ENCODE peak calls at places on chromosomes 12 and 14, in five cellular contexts. One of them, this sample, is unnamed. For H3K4me1 and H3K9me3, the result is how much of the 10 kb centered on the place peaks cover.

GRCh38 chr14:74610199-74610865 is 1.7 kb downstream of the LTBP2 start:
- DNase-seq in HCT116: no peak
- DNase-seq in H1: no peak
- DNase-seq in hepatocyte: no peak
- DNase-seq in PC-3: no peak
- DNase-seq in this sample: no peak

GRCh38 chr12:21843795-21844194 is 69.3 kb upstream of the KCNJ8 start:
- DNase-seq in HCT116: no peak
- DNase-seq in H1: no peak
- DNase-seq in hepatocyte: no peak
- DNase-seq in PC-3: no peak
- DNase-seq in this sample: no peak

GRCh38 chr12:106248849-106249371 is 1.1 kb upstream of the CKAP4 start:
- DNase-seq in HCT116: no peak
- DNase-seq in H1: no peak
- DNase-seq in hepatocyte: no peak
- DNase-seq in PC-3: peak
- DNase-seq in this sample: no peak

GRCh38 chr12:57109207-57110160 is 1.7 kb downstream of the STAT6 start:
- DNase-seq in HCT116: no peak
- DNase-seq in H1: no peak
- DNase-seq in hepatocyte: no peak
- DNase-seq in PC-3: no peak
- DNase-seq in this sample: no peak

GRCh38 chr14:86858043-86858442 is 1134.9 kb downstream of the GALC start:
- DNase-seq in HCT116: no peak
- DNase-seq in H1: no peak
- DNase-seq in hepatocyte: no peak
- DNase-seq in PC-3: no peak
- DNase-seq in this sample: no peak

GRCh38 chr14:61395115-61395725 is 73.8 kb downstream of the PRKCH start:
- DNase-seq in HCT116: no peak
- DNase-seq in H1: no peak
- DNase-seq in hepatocyte: no peak
- DNase-seq in PC-3: no peak
- DNase-seq in this sample: no peak

GRCh38 chr12:19757317-19757877 is 318.1 kb downstream of the AEBP2 start:
- DNase-seq in HCT116: peak
- DNase-seq in H1: no peak
- DNase-seq in hepatocyte: peak
- DNase-seq in PC-3: peak
- DNase-seq in this sample: no peak

GRCh38 chr12:43057561-43057960 is 468.0 kb upstream of the PRICKLE1 start:
- DNase-seq in HCT116: no peak
- DNase-seq in H1: no peak
- DNase-seq in hepatocyte: no peak
- DNase-seq in PC-3: peak
- DNase-seq in this sample: no peak

GRCh38 chr12:104669057-104669770 is 212.5 kb downstream of the CHST11 start:
- DNase-seq in HCT116: no peak
- DNase-seq in H1: no peak
- DNase-seq in hepatocyte: peak
- DNase-seq in PC-3: peak
- DNase-seq in this sample: peak

GRCh38 chr14:60313093-60313492 is 64.1 kb downstream of the PPM1A start:
- DNase-seq in HCT116: no peak
- DNase-seq in H1: no peak
- DNase-seq in hepatocyte: no peak
- DNase-seq in PC-3: no peak
- DNase-seq in this sample: no peak

GRCh38 chr14:49164074-49164473 is 422.1 kb downstream of the RPS29 start:
- DNase-seq in HCT116: no peak
- DNase-seq in H1: no peak
- DNase-seq in hepatocyte: no peak
- DNase-seq in PC-3: no peak
- DNase-seq in this sample: no peak

GRCh38 chr14:77848031-77848430 is 48.1 kb downstream of the ADCK1 start:
- DNase-seq in HCT116: no peak
- DNase-seq in H1: no peak
- DNase-seq in hepatocyte: no peak
- DNase-seq in PC-3: no peak
- DNase-seq in this sample: no peak

GRCh38 chr12:71295913-71296312 is 138.1 kb upstream of the TSPAN8 start:
- DNase-seq in HCT116: no peak
- DNase-seq in H1: no peak
- DNase-seq in hepatocyte: no peak
- DNase-seq in PC-3: peak
- DNase-seq in this sample: no peak

GRCh38 chr12:55847033-55847432 is 4.3 kb upstream of the MMP19 start:
- DNase-seq in HCT116: no peak
- DNase-seq in H1: no peak
- DNase-seq in hepatocyte: no peak
- DNase-seq in PC-3: no peak
- DNase-seq in this sample: no peak

GRCh38 chr12:125186471-125187147 is 121.4 kb downstream of the AACS start:
- DNase-seq in HCT116: no peak
- DNase-seq in H1: peak
- DNase-seq in hepatocyte: no peak
- DNase-seq in PC-3: no peak
- DNase-seq in this sample: no peak

GRCh38 chr12:125185740-125186470 is 120.7 kb downstream of the AACS start:
- DNase-seq in HCT116: peak
- DNase-seq in H1: peak
- DNase-seq in hepatocyte: peak
- DNase-seq in PC-3: peak
- DNase-seq in this sample: peak

GRCh38 chr12:125188912-125189881 is 124.0 kb downstream of the AACS start:
- DNase-seq in HCT116: no peak
- DNase-seq in H1: peak
- DNase-seq in hepatocyte: no peak
- DNase-seq in PC-3: no peak
- DNase-seq in this sample: no peak

GRCh38 chr12:125187148-125187733 is 122.0 kb downstream of the AACS start:
- DNase-seq in HCT116: no peak
- DNase-seq in H1: peak
- DNase-seq in hepatocyte: no peak
- DNase-seq in PC-3: no peak
- DNase-seq in this sample: no peak

DNA sequence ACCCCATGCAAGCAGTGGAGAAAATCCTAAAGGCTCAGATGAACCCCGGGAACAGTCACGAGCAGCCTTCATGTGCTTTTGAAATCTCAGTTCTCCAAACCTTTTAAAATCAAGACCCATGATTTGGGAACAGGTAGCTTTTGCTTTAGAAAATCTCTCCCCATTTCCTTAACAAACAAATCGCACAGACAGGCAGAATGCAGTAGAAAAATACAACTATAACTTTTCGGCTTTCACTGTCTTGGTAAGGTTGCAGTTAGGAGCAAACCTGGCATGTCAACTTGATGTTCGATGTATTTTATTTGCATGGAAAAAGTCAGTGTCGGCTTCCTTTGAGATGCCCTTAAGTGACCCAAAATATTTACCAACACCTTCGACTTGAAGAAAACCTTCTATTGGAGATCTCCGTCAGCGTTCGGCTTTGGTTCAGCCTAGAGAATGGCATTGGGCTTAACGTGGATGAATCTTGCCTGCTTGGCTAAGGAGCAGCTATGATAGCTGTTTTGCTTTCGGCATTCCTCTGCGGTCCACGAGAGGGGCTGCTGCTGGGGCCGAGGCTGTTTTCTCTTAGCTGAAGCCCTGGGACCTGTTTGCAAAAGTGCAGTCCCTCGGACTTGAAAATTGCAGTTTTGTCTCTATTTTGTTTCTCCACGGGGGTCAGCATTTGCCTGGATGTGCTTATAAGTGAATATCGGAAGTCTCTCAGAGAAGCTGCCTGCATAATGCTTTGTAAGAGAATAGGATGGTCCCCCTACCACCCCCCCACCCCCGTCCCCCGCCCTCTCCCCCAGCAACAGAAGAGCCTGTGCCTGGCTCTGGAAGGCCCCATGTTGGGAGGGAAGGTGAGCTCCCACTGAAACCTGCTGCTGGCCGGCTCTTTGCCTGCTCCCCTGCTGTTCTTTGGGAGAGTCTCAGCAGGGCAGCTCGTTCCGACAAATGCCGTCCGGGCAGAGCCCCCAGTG is 122.8 kb downstream of the AACS start:
- DNase-seq in HCT116: no peak
- DNase-seq in H1: peak
- DNase-seq in hepatocyte: no peak
- DNase-seq in PC-3: peak
- DNase-seq in this sample: no peak
- TF ChIP-seq EZH2 in HCT116: no peak
- TF ChIP-seq EZH2 in H1: no peak
- TF ChIP-seq EZH2 in hepatocyte: no peak
- TF ChIP-seq EZH2 in PC-3: no peak
- TF ChIP-seq EZH2 in this sample: peak

GRCh38 chr12:96422192-96422591 is 22.0 kb upstream of the CDK17 start:
- DNase-seq in HCT116: no peak
- DNase-seq in H1: no peak
- DNase-seq in hepatocyte: no peak
- DNase-seq in PC-3: no peak
- DNase-seq in this sample: no peak
- H3K4me1 ChIP-seq in HCT116: under half
- H3K4me1 ChIP-seq in H1: under half
- H3K4me1 ChIP-seq in hepatocyte: under half
- H3K4me1 ChIP-seq in PC-3: under half
- H3K4me1 ChIP-seq in this sample: under half

GRCh38 chr14:98868846-98869245 is 403.2 kb downstream of the BCL11B start:
- DNase-seq in HCT116: no peak
- DNase-seq in H1: no peak
- DNase-seq in hepatocyte: no peak
- DNase-seq in PC-3: no peak
- DNase-seq in this sample: no peak

GRCh38 chr14:98867146-98867545 is 404.9 kb downstream of the BCL11B start:
- DNase-seq in HCT116: no peak
- DNase-seq in H1: no peak
- DNase-seq in hepatocyte: no peak
- DNase-seq in PC-3: no peak
- DNase-seq in this sample: no peak

GRCh38 chr14:98871796-98872195 is 400.2 kb downstream of the BCL11B start:
- DNase-seq in HCT116: no peak
- DNase-seq in H1: no peak
- DNase-seq in hepatocyte: no peak
- DNase-seq in PC-3: no peak
- DNase-seq in this sample: no peak

GRCh38 chr14:98864211-98864610 is 407.8 kb downstream of the BCL11B start:
- DNase-seq in HCT116: no peak
- DNase-seq in H1: no peak
- DNase-seq in hepatocyte: no peak
- DNase-seq in PC-3: no peak
- DNase-seq in this sample: peak

DNA sequence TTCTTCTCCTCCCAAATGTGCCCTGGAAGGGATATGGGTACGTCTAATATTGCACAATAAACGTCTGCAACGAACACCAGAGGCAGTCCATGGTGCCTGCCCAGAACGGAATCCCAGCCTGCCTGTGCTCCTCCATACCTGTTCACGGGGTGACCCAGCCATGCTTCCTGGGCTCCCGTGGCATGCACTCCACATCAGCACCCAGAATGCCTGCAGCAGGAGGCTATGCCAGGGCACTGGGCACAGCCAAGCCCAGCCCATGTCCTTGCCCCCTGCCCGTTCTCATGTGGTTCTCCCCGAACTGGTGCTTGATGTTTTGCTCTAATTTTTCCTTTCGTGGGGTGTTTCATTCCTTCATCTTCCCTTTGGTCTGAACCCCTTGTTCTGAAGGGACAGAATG is 404.3 kb downstream of the BCL11B start:
- DNase-seq in HCT116: no peak
- DNase-seq in H1: no peak
- DNase-seq in hepatocyte: no peak
- DNase-seq in PC-3: no peak
- DNase-seq in this sample: no peak
- H3K9me3 ChIP-seq in HCT116: under half
- H3K9me3 ChIP-seq in H1: under half
- H3K9me3 ChIP-seq in hepatocyte: under half
- H3K9me3 ChIP-seq in PC-3: under half
- H3K9me3 ChIP-seq in this sample: under half

GRCh38 chr14:47676301-47676617 is 854 bp upstream of the MDGA2 start:
- DNase-seq in HCT116: no peak
- DNase-seq in H1: no peak
- DNase-seq in hepatocyte: no peak
- DNase-seq in PC-3: no peak
- DNase-seq in this sample: no peak

GRCh38 chr14:47675489-47676300 is at the start of gene MDGA2:
- DNase-seq in HCT116: no peak
- DNase-seq in H1: peak
- DNase-seq in hepatocyte: peak
- DNase-seq in PC-3: no peak
- DNase-seq in this sample: no peak

GRCh38 chr14:47675239-47675488 is 241 bp downstream of the MDGA2 start:
- DNase-seq in HCT116: no peak
- DNase-seq in H1: no peak
- DNase-seq in hepatocyte: no peak
- DNase-seq in PC-3: no peak
- DNase-seq in this sample: no peak

GRCh38 chr14:47674148-47674545 is 1.3 kb downstream of the MDGA2 start:
- DNase-seq in HCT116: no peak
- DNase-seq in H1: peak
- DNase-seq in hepatocyte: peak
- DNase-seq in PC-3: no peak
- DNase-seq in this sample: no peak

DNA sequence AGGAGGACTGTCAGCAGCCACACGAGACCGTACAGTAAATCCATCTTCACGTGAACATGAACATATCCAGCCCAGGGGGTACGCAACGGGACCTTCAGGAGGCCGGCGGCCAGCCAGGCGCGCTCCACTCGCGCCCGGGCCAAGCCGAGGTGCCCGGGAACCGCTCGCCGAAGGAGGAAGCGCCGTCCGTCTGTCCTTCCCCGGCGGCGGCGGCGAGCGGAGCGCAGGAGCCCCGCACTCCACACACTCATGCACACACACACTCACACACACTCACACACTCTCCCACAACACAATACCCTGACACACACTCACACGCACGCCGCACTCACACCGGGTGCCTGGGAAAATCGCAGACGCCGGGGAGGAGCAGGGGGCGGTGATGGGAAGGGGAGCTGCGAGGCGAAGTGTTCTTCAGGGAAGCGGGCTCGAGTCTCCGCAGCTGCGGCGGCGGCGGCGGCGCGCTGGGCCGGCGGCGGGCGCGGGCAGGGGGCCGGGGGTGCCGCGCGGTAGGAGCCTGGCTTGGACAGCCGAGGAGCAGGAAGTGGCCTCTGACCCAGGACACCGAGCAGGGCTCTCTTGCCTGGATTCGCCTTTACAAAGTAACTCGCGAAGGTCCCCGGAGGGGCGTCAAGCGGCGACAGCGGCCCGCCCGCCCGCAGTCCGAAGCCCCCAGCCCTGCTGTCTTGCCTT is 713 bp downstream of the MDGA2 start:
- DNase-seq in HCT116: no peak
- DNase-seq in H1: peak
- DNase-seq in hepatocyte: peak
- DNase-seq in PC-3: no peak
- DNase-seq in this sample: no peak
- TF ChIP-seq EZH2 in HCT116: no peak
- TF ChIP-seq EZH2 in H1: peak
- TF ChIP-seq EZH2 in hepatocyte: peak
- TF ChIP-seq EZH2 in PC-3: no peak
- TF ChIP-seq EZH2 in this sample: no peak

This sample was measured in DND-41.